ENCODE peak calls at places on chromosomes 6 and 20, in four cellular contexts. A is mammary epithelial cell, N is sigmoid colon, V is PC-3. K is an unnamed sample.

GRCh38 chr6:16276991-16277981 is 38.9 kb downstream of the GMPR start:
- DNase-seq in N (peak), V (peak), A (peak), K (peak)

GRCh38 chr6:14415452-14415851 is 297.9 kb downstream of the CD83 start:
- DNase-seq in V (no peak), A (no peak), N (no peak), K (no peak)

GRCh38 chr20:49519777-49520359 is 37.4 kb upstream of the KCNB1 start:
- DNase-seq in A (no peak), V (no peak), N (peak), K (no peak)

GRCh38 chr20:8194721-8195120 is 62.7 kb downstream of the PLCB1 start:
- DNase-seq in V (no peak), N (no peak), A (no peak), K (no peak)

GRCh38 chr6:45222380-45222779 is 105.8 kb upstream of the RUNX2 start:
- DNase-seq in A (no peak), N (no peak), V (no peak), K (no peak)

GRCh38 chr20:49510562-49511117 is 28.2 kb upstream of the KCNB1 start:
- DNase-seq in N (peak), V (peak), A (no peak), K (no peak)

GRCh38 chr6:88651400-88651799 is 312.0 kb downstream of the RNGTT start:
- DNase-seq in N (no peak), A (no peak), V (no peak), K (no peak)

GRCh38 chr6:52985228-52985627 is 9.9 kb downstream of the GSTA4 start:
- DNase-seq in A (no peak), N (no peak), V (no peak), K (no peak)

GRCh38 chr20:46994341-46994740 is 99.7 kb downstream of the EYA2 start:
- DNase-seq in V (no peak), A (peak), N (no peak), K (peak)

GRCh38 chr20:52349806-52350205 is 158.2 kb upstream of the ZFP64 start:
- DNase-seq in A (no peak), N (no peak), V (no peak), K (no peak)

GRCh38 chr6:52416629-52417151 is 3.5 kb upstream of the EFHC1 start:
- DNase-seq in V (peak), N (no peak), A (peak), K (peak)

GRCh38 chr6:168232989-168233874 is 86.3 kb downstream of the DACT2 start:
- DNase-seq in N (no peak), A (no peak), V (no peak), K (no peak)

GRCh38 chr6:133396630-133397335 is 155.6 kb downstream of the EYA4 start:
- DNase-seq in A (no peak), N (no peak), V (no peak), K (no peak)

GRCh38 chr6:15317934-15318902 is 72.3 kb downstream of the JARID2 start:
- DNase-seq in N (no peak), A (no peak), V (no peak), K (no peak)

GRCh38 chr6:42222450-42222849 is 4.8 kb upstream of the MRPS10 start:
- DNase-seq in N (no peak), V (peak), A (no peak), K (peak)

GRCh38 chr6:125670586-125670985 is 78.8 kb upstream of the HEY2 start:
- DNase-seq in V (no peak), N (peak), A (no peak), K (peak)

GRCh38 chr20:56995635-56996075 is 270.8 kb downstream of the BMP7 start:
- DNase-seq in A (peak), V (peak), N (no peak), K (peak)

GRCh38 chr6:106547053-106547414 is 82.3 kb downstream of the RTN4IP1 start:
- DNase-seq in V (peak), A (no peak), N (no peak), K (peak)

GRCh38 chr20:50462093-50462685 is 48.0 kb upstream of the PTPN1 start:
- DNase-seq in N (no peak), V (no peak), A (no peak), K (no peak)

GRCh38 chr20:46090095-46090388 is 280 bp upstream of the NCOA5 start:
- DNase-seq in V (no peak), N (no peak), A (no peak), K (no peak)

GRCh38 chr6:44649365-44650025 is 262.0 kb downstream of the CDC5L start:
- DNase-seq in A (peak), V (peak), N (no peak), K (no peak)

GRCh38 chr6:161918154-161918553 is 644.3 kb upstream of the AGPAT4 start:
- DNase-seq in V (peak), N (no peak), A (no peak), K (peak)

GRCh38 chr6:73604461-73604860 is 49.3 kb downstream of the SLC17A5 start:
- DNase-seq in A (no peak), N (no peak), V (no peak), K (no peak)

GRCh38 chr20:60057123-60057865 is 99.1 kb downstream of the CDH26 start:
- DNase-seq in V (peak), A (peak), N (peak), K (peak)

GRCh38 chr20:13271098-13271497 is 50.0 kb downstream of the ISM1 start:
- DNase-seq in V (no peak), A (no peak), N (no peak), K (no peak)

GRCh38 chr6:136772685-136773472 is 19.4 kb downstream of the MAP3K5 start:
- DNase-seq in V (no peak), A (no peak), N (no peak), K (no peak)

GRCh38 chr20:50516180-50516934 is 6.2 kb downstream of the PTPN1 start:
- DNase-seq in V (no peak), A (no peak), N (no peak), K (no peak)

GRCh38 chr6:1993049-1993448 is 252.4 kb downstream of the GMDS start:
- DNase-seq in V (peak), N (no peak), A (peak), K (peak)

GRCh38 chr20:21512634-21513180 is 1.2 kb downstream of the NKX2-2 start:
- DNase-seq in N (no peak), A (no peak), V (no peak), K (no peak)

GRCh38 chr6:101401792-101402617 is 8.5 kb downstream of the GRIK2 start:
- DNase-seq in N (no peak), V (no peak), A (no peak), K (no peak)

GRCh38 chr6:28767133-28767532 is 156.7 kb downstream of the TRIM27 start:
- DNase-seq in V (no peak), N (no peak), A (no peak), K (no peak)

GRCh38 chr6:25942561-25943147 is 12.2 kb upstream of the SLC17A2 start:
- DNase-seq in N (no peak), V (peak), A (peak), K (peak)

GRCh38 chr6:44960898-44961297 is 367.2 kb upstream of the RUNX2 start:
- DNase-seq in A (peak), N (no peak), V (peak), K (peak)

GRCh38 chr6:137218473-137218916 is 690 bp downstream of the IFNGR1 start:
- DNase-seq in A (peak), N (peak), V (peak), K (peak)

GRCh38 chr20:38392356-38392755 is 42.8 kb downstream of the SNHG17 start:
- DNase-seq in N (no peak), V (peak), A (no peak), K (peak)

GRCh38 chr20:53934421-53935352 is 135.7 kb downstream of the BCAS1 start:
- DNase-seq in A (peak), N (no peak), V (peak), K (peak)

GRCh38 chr6:18072841-18073240 is 49.6 kb downstream of the NHLRC1 start:
- DNase-seq in A (no peak), V (no peak), N (no peak), K (no peak)

GRCh38 chr6:132354517-132355167 is 46.6 kb downstream of the MOXD1 start:
- DNase-seq in V (peak), N (no peak), A (peak), K (peak)

GRCh38 chr6:117829594-117830319 is 77.3 kb upstream of the SLC35F1 start:
- DNase-seq in V (peak), N (no peak), A (peak), K (peak)

GRCh38 chr6:118551063-118551672 is 3.1 kb downstream of the PLN start:
- DNase-seq in N (no peak), V (peak), A (peak), K (peak)

GRCh38 chr6:39225946-39226437 is 3.3 kb downstream of the KCNK5 start:
- DNase-seq in V (no peak), A (no peak), N (no peak), K (no peak)
- H3K4me3 ChIP-seq in V (no peak), A (no peak), N (no peak), K (no peak)

GRCh38 chr20:44217342-44218092 is 6.9 kb upstream of the OSER1 start:
- DNase-seq in V (peak), A (peak), N (no peak), K (peak)
- TF ChIP-seq CTCF in V (peak), A (peak), N (peak), K (peak)

DNA sequence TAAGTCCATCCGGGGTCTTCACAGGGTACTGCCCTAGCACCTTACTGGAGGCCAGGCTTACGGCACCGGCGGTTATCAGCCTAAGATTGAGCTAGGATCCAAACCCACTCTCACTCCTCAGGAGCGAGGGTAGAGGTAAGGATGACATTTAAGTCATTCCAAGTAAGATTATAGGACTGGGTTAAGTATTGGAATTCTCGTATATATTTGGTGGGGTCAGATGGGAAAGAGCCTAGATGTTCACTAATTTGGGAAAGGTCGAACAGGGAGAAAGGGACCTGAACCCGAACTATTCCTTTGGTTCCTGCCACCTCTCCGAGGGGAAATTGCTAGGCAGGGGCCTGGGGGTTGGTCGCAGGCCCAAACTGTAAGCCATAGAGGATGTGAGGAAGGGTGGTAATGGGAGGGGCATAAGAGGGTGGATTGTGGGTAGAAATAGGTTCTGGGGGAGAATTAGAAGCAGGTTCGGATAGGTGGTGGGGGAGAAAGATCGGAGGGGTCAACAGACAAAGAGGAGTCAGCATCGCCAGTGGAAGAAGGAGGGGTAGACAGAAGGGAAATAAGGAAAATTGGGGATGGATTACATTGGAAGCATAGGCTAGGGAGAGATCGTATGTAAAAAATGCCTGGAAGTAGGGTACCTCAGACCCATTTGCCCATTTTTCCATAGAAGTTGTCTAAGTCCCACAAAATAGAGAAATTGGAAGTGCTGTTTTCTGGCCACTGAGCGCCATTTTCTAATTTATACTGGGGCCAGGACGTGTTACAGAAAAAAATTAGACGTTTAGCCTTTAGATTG is 747.1 kb upstream of the ADGRB3 start:
- DNase-seq in N (no peak), V (no peak), A (no peak), K (no peak)
- H3K4me3 ChIP-seq in N (no peak), V (no peak), A (no peak), K (no peak)

GRCh38 chr6:34516391-34517324 is 39.5 kb downstream of the SPDEF start:
- DNase-seq in V (no peak), N (peak), A (no peak), K (no peak)

GRCh38 chr6:34514112-34514511 is 42.0 kb downstream of the SPDEF start:
- DNase-seq in N (peak), V (no peak), A (no peak), K (no peak)

GRCh38 chr6:34513628-34514027 is 42.5 kb downstream of the SPDEF start:
- DNase-seq in V (no peak), N (peak), A (no peak), K (no peak)

GRCh38 chr6:34515473-34516387 is 40.4 kb downstream of the SPDEF start:
- DNase-seq in N (peak), V (no peak), A (no peak), K (no peak)

DNA sequence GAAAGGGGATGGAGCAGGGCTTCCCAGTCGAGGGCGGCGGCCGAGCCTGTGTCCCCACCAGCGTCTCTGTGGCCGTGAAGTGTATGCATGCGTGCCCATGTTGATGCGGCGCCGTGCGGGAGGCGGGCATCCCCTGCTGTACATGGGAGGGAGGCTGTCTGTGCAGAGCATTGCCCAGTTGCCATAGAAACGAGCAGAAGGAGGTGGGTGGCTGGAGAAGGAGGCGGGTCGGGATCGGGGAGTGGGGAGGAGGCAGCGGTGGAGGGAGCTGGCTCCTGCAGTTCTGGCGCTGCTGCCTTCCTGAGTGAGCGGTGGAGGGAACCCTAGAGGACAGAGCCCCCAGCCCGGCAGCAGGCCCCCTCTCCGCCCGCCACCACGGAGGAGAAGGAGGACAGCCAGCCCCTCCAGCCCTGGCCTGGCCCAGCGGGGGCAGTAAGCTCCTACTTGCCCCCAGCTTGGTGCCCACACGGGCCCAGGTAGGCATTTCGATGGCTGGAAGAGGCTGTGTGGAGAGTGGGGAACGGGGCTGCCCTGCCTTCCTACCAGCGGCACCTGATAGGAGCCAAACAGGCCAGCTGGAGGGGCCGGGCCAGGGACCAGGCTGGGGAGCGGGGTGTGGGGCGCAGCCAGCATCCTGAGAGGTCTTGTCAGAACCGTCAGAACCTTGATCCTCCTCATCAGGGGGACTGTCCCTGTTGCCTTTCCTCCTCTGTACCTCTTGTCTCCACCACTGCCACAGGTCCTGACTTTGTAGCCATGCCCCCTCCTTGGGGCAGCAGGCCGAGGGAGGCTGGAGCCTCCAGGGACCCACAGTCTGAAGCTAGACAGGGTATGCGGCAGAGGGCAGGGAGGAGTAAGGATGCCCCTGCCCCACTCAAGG is 41.3 kb downstream of the SPDEF start:
- DNase-seq in A (no peak), V (no peak), N (peak), K (no peak)
- TF ChIP-seq CTCF in A (no peak), V (no peak), N (no peak), K (no peak)

K was measured in epithelial cell of esophagus.